ENCODE peak calls at places on chromosomes 2 and 18, in eight cellular contexts. One of them, this sample, is unnamed.

GRCh38 chr2:148058641-148059040 is 37.8 kb downstream of the MBD5 start:
- DNase-seq in psoas muscle: no peak
- DNase-seq in HepG2: no peak
- DNase-seq in fibroblast of lung: peak; percentile 21
- DNase-seq in A673: peak; percentile 27
- DNase-seq in cardiac muscle cell: no peak
- DNase-seq in left ventricle myocardium inferior: no peak
- DNase-seq in heart left ventricle: no peak
- DNase-seq in this sample: no peak

GRCh38 chr18:6682437-6683111 is 46.9 kb upstream of the ARHGAP28 start:
- DNase-seq in psoas muscle: no peak
- DNase-seq in HepG2: no peak
- DNase-seq in fibroblast of lung: peak; percentile 9
- DNase-seq in A673: no peak
- DNase-seq in cardiac muscle cell: peak; percentile 3
- DNase-seq in left ventricle myocardium inferior: no peak
- DNase-seq in heart left ventricle: peak; percentile 19
- DNase-seq in this sample: no peak

GRCh38 chr2:190696792-190697398 is 48.0 kb downstream of the NAB1 start:
- DNase-seq in psoas muscle: no peak
- DNase-seq in HepG2: peak; percentile 46
- DNase-seq in fibroblast of lung: no peak
- DNase-seq in A673: no peak
- DNase-seq in cardiac muscle cell: no peak
- DNase-seq in left ventricle myocardium inferior: no peak
- DNase-seq in heart left ventricle: no peak
- DNase-seq in this sample: no peak

GRCh38 chr2:72981516-72981915 is 64.2 kb downstream of the EMX1 start:
- DNase-seq in psoas muscle: no peak
- DNase-seq in HepG2: no peak
- DNase-seq in fibroblast of lung: no peak
- DNase-seq in A673: peak; percentile 11
- DNase-seq in cardiac muscle cell: no peak
- DNase-seq in left ventricle myocardium inferior: no peak
- DNase-seq in heart left ventricle: peak; percentile 30
- DNase-seq in this sample: no peak

GRCh38 chr2:48413676-48414075 is 116.3 kb upstream of the STON1 start:
- DNase-seq in psoas muscle: no peak
- DNase-seq in HepG2: no peak
- DNase-seq in fibroblast of lung: no peak
- DNase-seq in A673: no peak
- DNase-seq in cardiac muscle cell: no peak
- DNase-seq in left ventricle myocardium inferior: no peak
- DNase-seq in heart left ventricle: no peak
- DNase-seq in this sample: no peak

GRCh38 chr2:24984912-24985311 is 13.2 kb upstream of the DNAJC27 start:
- DNase-seq in psoas muscle: no peak
- DNase-seq in HepG2: no peak
- DNase-seq in fibroblast of lung: no peak
- DNase-seq in A673: peak; percentile 32
- DNase-seq in cardiac muscle cell: peak; percentile 68
- DNase-seq in left ventricle myocardium inferior: peak; percentile 42
- DNase-seq in heart left ventricle: peak; percentile 78
- DNase-seq in this sample: no peak

GRCh38 chr18:54828290-54828871 is at the start of gene RAB27B:
- DNase-seq in psoas muscle: peak; percentile 33
- DNase-seq in HepG2: peak; percentile 25
- DNase-seq in fibroblast of lung: peak; percentile 80
- DNase-seq in A673: peak; percentile 68
- DNase-seq in cardiac muscle cell: peak; percentile 80
- DNase-seq in left ventricle myocardium inferior: peak; percentile 33
- DNase-seq in heart left ventricle: peak; percentile 42
- DNase-seq in this sample: peak; percentile 67

GRCh38 chr2:166090900-166091299 is 36.9 kb downstream of the SCN1A start:
- DNase-seq in psoas muscle: no peak
- DNase-seq in HepG2: no peak
- DNase-seq in fibroblast of lung: peak; percentile 83
- DNase-seq in A673: peak; percentile 6
- DNase-seq in cardiac muscle cell: peak; percentile 76
- DNase-seq in left ventricle myocardium inferior: no peak
- DNase-seq in heart left ventricle: no peak
- DNase-seq in this sample: no peak

GRCh38 chr2:46492301-46492700 is 12.9 kb downstream of the TMEM247 start:
- DNase-seq in psoas muscle: no peak
- DNase-seq in HepG2: no peak
- DNase-seq in fibroblast of lung: no peak
- DNase-seq in A673: no peak
- DNase-seq in cardiac muscle cell: no peak
- DNase-seq in left ventricle myocardium inferior: no peak
- DNase-seq in heart left ventricle: no peak
- DNase-seq in this sample: no peak

GRCh38 chr2:115165529-115166109 is 723.2 kb downstream of the DPP10 start:
- DNase-seq in psoas muscle: no peak
- DNase-seq in HepG2: peak; percentile 43
- DNase-seq in fibroblast of lung: peak; percentile 41
- DNase-seq in A673: peak; percentile 58
- DNase-seq in cardiac muscle cell: peak; percentile 44
- DNase-seq in left ventricle myocardium inferior: no peak
- DNase-seq in heart left ventricle: no peak
- DNase-seq in this sample: no peak

GRCh38 chr2:172613610-172614231 is 57.8 kb downstream of the PDK1 start:
- DNase-seq in psoas muscle: no peak
- DNase-seq in HepG2: no peak
- DNase-seq in fibroblast of lung: peak; percentile 43
- DNase-seq in A673: no peak
- DNase-seq in cardiac muscle cell: peak; percentile 11
- DNase-seq in left ventricle myocardium inferior: no peak
- DNase-seq in heart left ventricle: no peak
- DNase-seq in this sample: no peak

GRCh38 chr18:12968619-12969018 is 20.8 kb downstream of the SEH1L start:
- DNase-seq in psoas muscle: no peak
- DNase-seq in HepG2: no peak
- DNase-seq in fibroblast of lung: no peak
- DNase-seq in A673: no peak
- DNase-seq in cardiac muscle cell: no peak
- DNase-seq in left ventricle myocardium inferior: no peak
- DNase-seq in heart left ventricle: no peak
- DNase-seq in this sample: no peak

GRCh38 chr2:9251154-9252001 is 44.8 kb downstream of the ASAP2 start:
- DNase-seq in psoas muscle: peak; percentile 44
- DNase-seq in HepG2: no peak
- DNase-seq in fibroblast of lung: peak; percentile 69
- DNase-seq in A673: peak; percentile 59
- DNase-seq in cardiac muscle cell: peak; percentile 74
- DNase-seq in left ventricle myocardium inferior: no peak
- DNase-seq in heart left ventricle: no peak
- DNase-seq in this sample: no peak

GRCh38 chr2:15808221-15808574 is 132.2 kb upstream of the MYCN start:
- DNase-seq in psoas muscle: no peak
- DNase-seq in HepG2: no peak
- DNase-seq in fibroblast of lung: no peak
- DNase-seq in A673: peak; percentile 76
- DNase-seq in cardiac muscle cell: no peak
- DNase-seq in left ventricle myocardium inferior: no peak
- DNase-seq in heart left ventricle: no peak
- DNase-seq in this sample: no peak

GRCh38 chr2:86221066-86221684 is 21.9 kb downstream of the MRPL35 start:
- DNase-seq in psoas muscle: peak; percentile 42
- DNase-seq in HepG2: peak; percentile 62
- DNase-seq in fibroblast of lung: peak; percentile 58
- DNase-seq in A673: peak; percentile 81
- DNase-seq in cardiac muscle cell: peak; percentile 76
- DNase-seq in left ventricle myocardium inferior: no peak
- DNase-seq in heart left ventricle: peak; percentile 50
- DNase-seq in this sample: peak; percentile 39

GRCh38 chr2:129565710-129566109 is 413.8 kb upstream of the RAB6C start:
- DNase-seq in psoas muscle: no peak
- DNase-seq in HepG2: no peak
- DNase-seq in fibroblast of lung: no peak
- DNase-seq in A673: no peak
- DNase-seq in cardiac muscle cell: peak; percentile 2
- DNase-seq in left ventricle myocardium inferior: no peak
- DNase-seq in heart left ventricle: no peak
- DNase-seq in this sample: no peak

GRCh38 chr2:196291873-196292800 is 120.8 kb upstream of the STK17B start:
- DNase-seq in psoas muscle: peak; percentile 27
- DNase-seq in HepG2: peak; percentile 12
- DNase-seq in fibroblast of lung: no peak
- DNase-seq in A673: no peak
- DNase-seq in cardiac muscle cell: no peak
- DNase-seq in left ventricle myocardium inferior: no peak
- DNase-seq in heart left ventricle: no peak
- DNase-seq in this sample: no peak

GRCh38 chr18:48920408-48921038 is 30.2 kb downstream of the SMAD7 start:
- DNase-seq in psoas muscle: no peak
- DNase-seq in HepG2: no peak
- DNase-seq in fibroblast of lung: no peak
- DNase-seq in A673: no peak
- DNase-seq in cardiac muscle cell: no peak
- DNase-seq in left ventricle myocardium inferior: no peak
- DNase-seq in heart left ventricle: no peak
- DNase-seq in this sample: no peak

GRCh38 chr2:6986894-6987487 is 69.8 kb downstream of the RNF144A start:
- DNase-seq in psoas muscle: no peak
- DNase-seq in HepG2: peak; percentile 61
- DNase-seq in fibroblast of lung: no peak
- DNase-seq in A673: no peak
- DNase-seq in cardiac muscle cell: peak; percentile 60
- DNase-seq in left ventricle myocardium inferior: no peak
- DNase-seq in heart left ventricle: no peak
- DNase-seq in this sample: no peak

GRCh38 chr18:903703-904102 is 968 bp upstream of the ADCYAP1 start:
- DNase-seq in psoas muscle: peak; percentile 43
- DNase-seq in HepG2: no peak
- DNase-seq in fibroblast of lung: peak; percentile 42
- DNase-seq in A673: peak; percentile 73
- DNase-seq in cardiac muscle cell: peak; percentile 71
- DNase-seq in left ventricle myocardium inferior: peak; percentile 41
- DNase-seq in heart left ventricle: peak; percentile 55
- DNase-seq in this sample: no peak

GRCh38 chr2:108200569-108200968 is 39.2 kb upstream of the SULT1C3 start:
- DNase-seq in psoas muscle: no peak
- DNase-seq in HepG2: peak; percentile 82
- DNase-seq in fibroblast of lung: no peak
- DNase-seq in A673: no peak
- DNase-seq in cardiac muscle cell: no peak
- DNase-seq in left ventricle myocardium inferior: no peak
- DNase-seq in heart left ventricle: no peak
- DNase-seq in this sample: no peak

GRCh38 chr2:20758997-20759396 is 63.9 kb downstream of the LDAH start:
- DNase-seq in psoas muscle: no peak
- DNase-seq in HepG2: no peak
- DNase-seq in fibroblast of lung: no peak
- DNase-seq in A673: no peak
- DNase-seq in cardiac muscle cell: no peak
- DNase-seq in left ventricle myocardium inferior: no peak
- DNase-seq in heart left ventricle: no peak
- DNase-seq in this sample: no peak

GRCh38 chr18:48949051-48949605 is 1.6 kb downstream of the SMAD7 start:
- DNase-seq in psoas muscle: no peak
- DNase-seq in HepG2: no peak
- DNase-seq in fibroblast of lung: no peak
- DNase-seq in A673: peak; percentile 57
- DNase-seq in cardiac muscle cell: no peak
- DNase-seq in left ventricle myocardium inferior: no peak
- DNase-seq in heart left ventricle: peak; percentile 47
- DNase-seq in this sample: peak; percentile 38

GRCh38 chr18:12639990-12640880 is 17.7 kb downstream of the SPIRE1 start:
- DNase-seq in psoas muscle: no peak
- DNase-seq in HepG2: peak; percentile 68
- DNase-seq in fibroblast of lung: peak; percentile 54
- DNase-seq in A673: no peak
- DNase-seq in cardiac muscle cell: peak; percentile 69
- DNase-seq in left ventricle myocardium inferior: no peak
- DNase-seq in heart left ventricle: peak; percentile 48
- DNase-seq in this sample: no peak

GRCh38 chr2:217863874-217864273 is 138.9 kb downstream of the TNS1 start:
- DNase-seq in psoas muscle: no peak
- DNase-seq in HepG2: no peak
- DNase-seq in fibroblast of lung: no peak
- DNase-seq in A673: no peak
- DNase-seq in cardiac muscle cell: no peak
- DNase-seq in left ventricle myocardium inferior: no peak
- DNase-seq in heart left ventricle: no peak
- DNase-seq in this sample: no peak
- H3K36me3 ChIP-seq in psoas muscle: peaks cover 77% of the 10 kb centered on the region
- H3K36me3 ChIP-seq in HepG2: peaks cover 3% of the 10 kb centered on the region
- H3K36me3 ChIP-seq in fibroblast of lung: peaks cover 11% of the 10 kb centered on the region
- H3K36me3 ChIP-seq in A673: peaks cover 15% of the 10 kb centered on the region
- H3K36me3 ChIP-seq in cardiac muscle cell: no peaks in the 10 kb centered on the region
- H3K36me3 ChIP-seq in left ventricle myocardium inferior: peaks cover 96% of the 10 kb centered on the region
- H3K36me3 ChIP-seq in heart left ventricle: peaks cover 18% of the 10 kb centered on the region
- H3K36me3 ChIP-seq in this sample: no peaks in the 10 kb centered on the region

GRCh38 chr2:150485114-150485870 is 2.2 kb downstream of the RND3 start:
- DNase-seq in psoas muscle: peak; percentile 71
- DNase-seq in HepG2: peak; percentile 30
- DNase-seq in fibroblast of lung: peak; percentile 73
- DNase-seq in A673: peak; percentile 78
- DNase-seq in cardiac muscle cell: peak; percentile 80
- DNase-seq in left ventricle myocardium inferior: peak; percentile 77
- DNase-seq in heart left ventricle: peak; percentile 87
- DNase-seq in this sample: no peak
- TF ChIP-seq CTCF in psoas muscle: peak; percentile 17
- TF ChIP-seq CTCF in HepG2: peak; percentile 28
- TF ChIP-seq CTCF in fibroblast of lung: no peak
- TF ChIP-seq CTCF in A673: peak; percentile 56
- TF ChIP-seq CTCF in cardiac muscle cell: peak; percentile 39
- TF ChIP-seq CTCF in left ventricle myocardium inferior: peak; percentile 43
- TF ChIP-seq CTCF in heart left ventricle: no peak
- TF ChIP-seq CTCF in this sample: no peak

DNA sequence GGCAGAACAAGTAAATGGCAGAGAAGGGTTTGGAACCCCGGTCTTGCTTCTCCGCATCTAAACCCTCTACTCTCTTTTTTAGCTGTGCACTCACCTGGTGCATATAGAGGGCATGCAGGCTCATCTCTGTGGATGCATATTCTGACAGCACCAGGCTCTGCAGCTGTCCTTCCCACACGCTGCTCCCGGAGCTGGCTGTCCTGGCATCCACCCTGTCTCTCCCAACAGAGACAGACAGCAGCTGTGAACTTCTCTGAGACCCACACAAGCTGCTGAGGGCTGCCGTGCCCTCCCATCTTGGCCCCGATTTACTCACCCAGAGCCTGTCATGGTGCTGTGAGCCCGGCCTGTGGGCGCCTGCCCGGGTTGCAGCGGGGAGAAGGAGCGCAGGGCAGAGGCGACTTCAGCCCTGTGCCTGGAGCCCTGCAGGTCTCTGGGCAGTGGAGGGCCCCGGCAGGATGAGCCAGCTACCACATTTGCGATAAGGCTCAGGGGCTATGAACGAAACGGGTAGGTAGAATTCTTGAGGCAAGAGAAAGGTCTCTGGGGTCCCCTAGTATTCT is 3.3 kb upstream of the ABCB6 start:
- DNase-seq in psoas muscle: no peak
- DNase-seq in HepG2: no peak
- DNase-seq in fibroblast of lung: no peak
- DNase-seq in A673: no peak
- DNase-seq in cardiac muscle cell: no peak
- DNase-seq in left ventricle myocardium inferior: no peak
- DNase-seq in heart left ventricle: no peak
- DNase-seq in this sample: no peak
- H3K36me3 ChIP-seq in psoas muscle: peaks cover 77% of the 10 kb centered on the region
- H3K36me3 ChIP-seq in HepG2: peaks cover 63% of the 10 kb centered on the region
- H3K36me3 ChIP-seq in fibroblast of lung: peaks cover 24% of the 10 kb centered on the region
- H3K36me3 ChIP-seq in A673: peaks cover 55% of the 10 kb centered on the region
- H3K36me3 ChIP-seq in cardiac muscle cell: peaks cover 56% of the 10 kb centered on the region
- H3K36me3 ChIP-seq in left ventricle myocardium inferior: peaks cover 77% of the 10 kb centered on the region
- H3K36me3 ChIP-seq in heart left ventricle: peaks cover 25% of the 10 kb centered on the region
- H3K36me3 ChIP-seq in this sample: peaks cover 46% of the 10 kb centered on the region

GRCh38 chr2:43227830-43228280 is 1.4 kb upstream of the ZFP36L2 start:
- DNase-seq in psoas muscle: no peak
- DNase-seq in HepG2: peak; percentile 74
- DNase-seq in fibroblast of lung: no peak
- DNase-seq in A673: no peak
- DNase-seq in cardiac muscle cell: no peak
- DNase-seq in left ventricle myocardium inferior: no peak
- DNase-seq in heart left ventricle: no peak
- DNase-seq in this sample: no peak
- TF ChIP-seq CTCF in psoas muscle: no peak
- TF ChIP-seq CTCF in HepG2: no peak
- TF ChIP-seq CTCF in fibroblast of lung: peak; percentile 25
- TF ChIP-seq CTCF in A673: no peak
- TF ChIP-seq CTCF in cardiac muscle cell: peak; percentile 23
- TF ChIP-seq CTCF in left ventricle myocardium inferior: no peak
- TF ChIP-seq CTCF in heart left ventricle: no peak
- TF ChIP-seq CTCF in this sample: no peak